ENCODE peak calls at places on chromosomes 5 and 9, in seven cellular contexts. One of them, this sample, is unnamed.

GRCh38 chr9:17625644-17626388 is 47.0 kb downstream of the SH3GL2 start:
- DNase-seq in GM20000: no peak
- DNase-seq in neural crest cell: no peak
- DNase-seq in GM12891: no peak
- DNase-seq in HS-5: no peak
- DNase-seq in naive B cell: no peak
- DNase-seq in nucleus accumbens: no peak
- DNase-seq in this sample: no peak

GRCh38 chr9:84296146-84296843 is 44.3 kb downstream of the SLC28A3 start:
- DNase-seq in GM20000: peak; percentile 63
- DNase-seq in neural crest cell: no peak
- DNase-seq in GM12891: no peak
- DNase-seq in HS-5: no peak
- DNase-seq in naive B cell: no peak
- DNase-seq in nucleus accumbens: no peak
- DNase-seq in this sample: no peak

GRCh38 chr5:72788851-72789505 is 27.5 kb upstream of the TNPO1 start:
- DNase-seq in GM20000: no peak
- DNase-seq in neural crest cell: no peak
- DNase-seq in GM12891: no peak
- DNase-seq in HS-5: peak; percentile 28
- DNase-seq in naive B cell: no peak
- DNase-seq in nucleus accumbens: no peak
- DNase-seq in this sample: no peak

GRCh38 chr5:59299006-59299405 is 594.5 kb downstream of the PDE4D start:
- DNase-seq in GM20000: no peak
- DNase-seq in neural crest cell: no peak
- DNase-seq in GM12891: no peak
- DNase-seq in HS-5: no peak
- DNase-seq in naive B cell: no peak
- DNase-seq in nucleus accumbens: no peak
- DNase-seq in this sample: no peak

GRCh38 chr5:62720036-62720441 is 141.4 kb downstream of the LRRC70 start:
- DNase-seq in GM20000: peak; percentile 37
- DNase-seq in neural crest cell: peak; percentile 2
- DNase-seq in GM12891: peak; percentile 25
- DNase-seq in HS-5: no peak
- DNase-seq in naive B cell: no peak
- DNase-seq in nucleus accumbens: no peak
- DNase-seq in this sample: no peak

GRCh38 chr9:14349818-14350333 is 35.9 kb upstream of the NFIB start:
- DNase-seq in GM20000: no peak
- DNase-seq in neural crest cell: no peak
- DNase-seq in GM12891: no peak
- DNase-seq in HS-5: no peak
- DNase-seq in naive B cell: no peak
- DNase-seq in nucleus accumbens: no peak
- DNase-seq in this sample: no peak

GRCh38 chr5:51882647-51883046 is 499.4 kb downstream of the ISL1 start:
- DNase-seq in GM20000: no peak
- DNase-seq in neural crest cell: no peak
- DNase-seq in GM12891: no peak
- DNase-seq in HS-5: no peak
- DNase-seq in naive B cell: no peak
- DNase-seq in nucleus accumbens: no peak
- DNase-seq in this sample: no peak

GRCh38 chr5:134578578-134579283 is 53.3 kb downstream of the JADE2 start:
- DNase-seq in GM20000: no peak
- DNase-seq in neural crest cell: no peak
- DNase-seq in GM12891: no peak
- DNase-seq in HS-5: no peak
- DNase-seq in naive B cell: no peak
- DNase-seq in nucleus accumbens: no peak
- DNase-seq in this sample: no peak

GRCh38 chr5:91145233-91145620 is 237.9 kb downstream of the ARRDC3 start:
- DNase-seq in GM20000: no peak
- DNase-seq in neural crest cell: no peak
- DNase-seq in GM12891: no peak
- DNase-seq in HS-5: no peak
- DNase-seq in naive B cell: no peak
- DNase-seq in nucleus accumbens: no peak
- DNase-seq in this sample: no peak

GRCh38 chr9:129641751-129642585 is at the start of gene ASB6:
- DNase-seq in GM20000: peak; percentile 100
- DNase-seq in neural crest cell: peak; percentile 100
- DNase-seq in GM12891: peak; percentile 100
- DNase-seq in HS-5: peak; percentile 87
- DNase-seq in naive B cell: peak; percentile 94
- DNase-seq in nucleus accumbens: peak; percentile 93
- DNase-seq in this sample: peak; percentile 99

GRCh38 chr9:13786131-13786530 is 506.6 kb upstream of the MPDZ start:
- DNase-seq in GM20000: no peak
- DNase-seq in neural crest cell: no peak
- DNase-seq in GM12891: no peak
- DNase-seq in HS-5: no peak
- DNase-seq in naive B cell: no peak
- DNase-seq in nucleus accumbens: no peak
- DNase-seq in this sample: no peak

GRCh38 chr9:70921126-70921525 is 200.3 kb downstream of the TRPM3 start:
- DNase-seq in GM20000: no peak
- DNase-seq in neural crest cell: no peak
- DNase-seq in GM12891: no peak
- DNase-seq in HS-5: peak; percentile 10
- DNase-seq in naive B cell: no peak
- DNase-seq in nucleus accumbens: no peak
- DNase-seq in this sample: no peak

GRCh38 chr5:97388794-97389193 is 205.7 kb upstream of the RIOK2 start:
- DNase-seq in GM20000: no peak
- DNase-seq in neural crest cell: no peak
- DNase-seq in GM12891: no peak
- DNase-seq in HS-5: no peak
- DNase-seq in naive B cell: no peak
- DNase-seq in nucleus accumbens: no peak
- DNase-seq in this sample: no peak

GRCh38 chr5:169893586-169893985 is 86.7 kb downstream of the INSYN2B start:
- DNase-seq in GM20000: no peak
- DNase-seq in neural crest cell: no peak
- DNase-seq in GM12891: no peak
- DNase-seq in HS-5: no peak
- DNase-seq in naive B cell: no peak
- DNase-seq in nucleus accumbens: no peak
- DNase-seq in this sample: no peak

GRCh38 chr5:150146862-150147579 is 8.6 kb downstream of the PDGFRB start:
- DNase-seq in GM20000: no peak
- DNase-seq in neural crest cell: no peak
- DNase-seq in GM12891: no peak
- DNase-seq in HS-5: no peak
- DNase-seq in naive B cell: no peak
- DNase-seq in nucleus accumbens: peak; percentile 66
- DNase-seq in this sample: no peak

GRCh38 chr5:153619706-153620105 is 129.2 kb downstream of the GRIA1 start:
- DNase-seq in GM20000: no peak
- DNase-seq in neural crest cell: no peak
- DNase-seq in GM12891: no peak
- DNase-seq in HS-5: no peak
- DNase-seq in naive B cell: no peak
- DNase-seq in nucleus accumbens: no peak
- DNase-seq in this sample: no peak

GRCh38 chr9:93210324-93210973 is 26.5 kb downstream of the WNK2 start:
- DNase-seq in GM20000: no peak
- DNase-seq in neural crest cell: no peak
- DNase-seq in GM12891: no peak
- DNase-seq in HS-5: no peak
- DNase-seq in naive B cell: no peak
- DNase-seq in nucleus accumbens: no peak
- DNase-seq in this sample: no peak

GRCh38 chr5:130289132-130290088 is 385.1 kb downstream of the CHSY3 start:
- DNase-seq in GM20000: no peak
- DNase-seq in neural crest cell: no peak
- DNase-seq in GM12891: no peak
- DNase-seq in HS-5: peak; percentile 26
- DNase-seq in naive B cell: no peak
- DNase-seq in nucleus accumbens: no peak
- DNase-seq in this sample: no peak

GRCh38 chr5:101067415-101067814 is 164.3 kb upstream of the ST8SIA4 start:
- DNase-seq in GM20000: no peak
- DNase-seq in neural crest cell: no peak
- DNase-seq in GM12891: no peak
- DNase-seq in HS-5: no peak
- DNase-seq in naive B cell: no peak
- DNase-seq in nucleus accumbens: no peak
- DNase-seq in this sample: no peak

GRCh38 chr9:133417541-133418461 is at the start of gene REXO4:
- DNase-seq in GM20000: peak; percentile 87
- DNase-seq in neural crest cell: peak; percentile 91
- DNase-seq in GM12891: peak; percentile 83
- DNase-seq in HS-5: peak; percentile 68
- DNase-seq in naive B cell: peak; percentile 76
- DNase-seq in nucleus accumbens: peak; percentile 78
- DNase-seq in this sample: peak; percentile 96

GRCh38 chr9:133806623-133807010 is 68.5 kb upstream of the SARDH start:
- DNase-seq in GM20000: no peak
- DNase-seq in neural crest cell: no peak
- DNase-seq in GM12891: no peak
- DNase-seq in HS-5: no peak
- DNase-seq in naive B cell: no peak
- DNase-seq in nucleus accumbens: no peak
- DNase-seq in this sample: no peak

GRCh38 chr5:93303291-93303691 is 277.7 kb downstream of the NR2F1-AS1 start:
- DNase-seq in GM20000: no peak
- DNase-seq in neural crest cell: no peak
- DNase-seq in GM12891: no peak
- DNase-seq in HS-5: no peak
- DNase-seq in naive B cell: no peak
- DNase-seq in nucleus accumbens: no peak
- DNase-seq in this sample: no peak

GRCh38 chr5:145991044-145991575 is 54.7 kb downstream of the SH3RF2 start:
- DNase-seq in GM20000: no peak
- DNase-seq in neural crest cell: no peak
- DNase-seq in GM12891: no peak
- DNase-seq in HS-5: peak; percentile 8
- DNase-seq in naive B cell: no peak
- DNase-seq in nucleus accumbens: no peak
- DNase-seq in this sample: no peak

GRCh38 chr5:2773327-2773726 is 21.9 kb upstream of the IRX2 start:
- DNase-seq in GM20000: no peak
- DNase-seq in neural crest cell: no peak
- DNase-seq in GM12891: no peak
- DNase-seq in HS-5: no peak
- DNase-seq in naive B cell: no peak
- DNase-seq in nucleus accumbens: no peak
- DNase-seq in this sample: no peak

GRCh38 chr5:102532126-102532525 is 33.3 kb upstream of the SLCO6A1 start:
- DNase-seq in GM20000: no peak
- DNase-seq in neural crest cell: no peak
- DNase-seq in GM12891: no peak
- DNase-seq in HS-5: no peak
- DNase-seq in naive B cell: no peak
- DNase-seq in nucleus accumbens: no peak
- DNase-seq in this sample: no peak

GRCh38 chr9:129809346-129809745 is 6.4 kb downstream of the TOR1B start:
- DNase-seq in GM20000: no peak
- DNase-seq in neural crest cell: no peak
- DNase-seq in GM12891: no peak
- DNase-seq in HS-5: no peak
- DNase-seq in naive B cell: no peak
- DNase-seq in nucleus accumbens: no peak
- DNase-seq in this sample: no peak

GRCh38 chr5:78757269-78758053 is 108.9 kb upstream of the LHFPL2 start:
- DNase-seq in GM20000: no peak
- DNase-seq in neural crest cell: no peak
- DNase-seq in GM12891: no peak
- DNase-seq in HS-5: peak; percentile 70
- DNase-seq in naive B cell: no peak
- DNase-seq in nucleus accumbens: no peak
- DNase-seq in this sample: no peak

GRCh38 chr5:135890867-135891266 is 4.8 kb downstream of the IL9 start:
- DNase-seq in GM20000: no peak
- DNase-seq in neural crest cell: no peak
- DNase-seq in GM12891: no peak
- DNase-seq in HS-5: no peak
- DNase-seq in naive B cell: no peak
- DNase-seq in nucleus accumbens: no peak
- DNase-seq in this sample: no peak

GRCh38 chr9:92763721-92764380 is 782 bp downstream of the BICD2 start:
- DNase-seq in GM20000: peak; percentile 67
- DNase-seq in neural crest cell: peak; percentile 34
- DNase-seq in GM12891: peak; percentile 37
- DNase-seq in HS-5: no peak
- DNase-seq in naive B cell: peak; percentile 48
- DNase-seq in nucleus accumbens: peak; percentile 23
- DNase-seq in this sample: no peak

GRCh38 chr5:41763096-41763495 is 107.1 kb downstream of the OXCT1 start:
- DNase-seq in GM20000: no peak
- DNase-seq in neural crest cell: no peak
- DNase-seq in GM12891: no peak
- DNase-seq in HS-5: peak; percentile 38
- DNase-seq in naive B cell: no peak
- DNase-seq in nucleus accumbens: no peak
- DNase-seq in this sample: no peak

GRCh38 chr9:20538956-20539355 is 83.3 kb downstream of the MLLT3 start:
- DNase-seq in GM20000: no peak
- DNase-seq in neural crest cell: no peak
- DNase-seq in GM12891: no peak
- DNase-seq in HS-5: no peak
- DNase-seq in naive B cell: no peak
- DNase-seq in nucleus accumbens: no peak
- DNase-seq in this sample: no peak

GRCh38 chr5:72067682-72068470 is 39.4 kb upstream of the MAP1B start:
- DNase-seq in GM20000: no peak
- DNase-seq in neural crest cell: no peak
- DNase-seq in GM12891: no peak
- DNase-seq in HS-5: peak; percentile 74
- DNase-seq in naive B cell: no peak
- DNase-seq in nucleus accumbens: no peak
- DNase-seq in this sample: no peak